ENCODE peak calls at places on chromosomes 5 and 9, in ten cellular contexts. R, L, N, G, B, S, C, Y, F and W are unnamed samples.

GRCh38 chr5:17189381-17190036 is 27.9 kb upstream of the BASP1 start:
- DNase-seq in N (peak), B (peak), G (peak), R (peak), Y (no peak), F (peak), C (peak), L (peak), S (no peak), W (peak)

GRCh38 chr5:71830626-71831539 is 111.8 kb downstream of the CARTPT start:
- DNase-seq in S (peak), F (peak), G (peak), N (peak), Y (peak), B (no peak), L (no peak), C (peak), R (no peak), W (peak)

GRCh38 chr9:93635186-93636107 is 59.1 kb downstream of the PHF2 start:
- DNase-seq in R (no peak), B (no peak), N (no peak), S (no peak), F (no peak), C (no peak), L (no peak), G (no peak), Y (no peak), W (peak)

GRCh38 chr5:104096451-104096850 is 533.9 kb upstream of the NUDT12 start:
- DNase-seq in C (no peak), F (no peak), N (no peak), S (no peak), Y (no peak), L (no peak), B (no peak), G (no peak), R (peak), W (no peak)

GRCh38 chr9:124660341-124660801 is 110.7 kb downstream of the NR6A1 start:
- DNase-seq in G (peak), S (no peak), C (no peak), B (peak), L (peak), F (peak), N (peak), R (peak), Y (peak), W (no peak)

GRCh38 chr9:105835721-105836120 is 141.4 kb downstream of the TMEM38B start:
- DNase-seq in B (no peak), N (no peak), R (peak), S (no peak), L (no peak), Y (no peak), F (no peak), G (no peak), C (no peak), W (no peak)

GRCh38 chr9:108953983-108954574 is 19.9 kb downstream of the ABITRAM start:
- DNase-seq in R (peak), N (peak), F (peak), G (peak), L (no peak), S (peak), B (peak), C (no peak), Y (peak), W (no peak)

GRCh38 chr5:156366536-156366935 is 39.6 kb downstream of the SGCD start:
- DNase-seq in R (no peak), L (no peak), F (no peak), Y (no peak), S (no peak), C (no peak), B (no peak), G (no peak), N (peak), W (no peak)

GRCh38 chr5:5344051-5344571 is 78.4 kb upstream of the ICE1 start:
- DNase-seq in C (no peak), G (no peak), L (no peak), S (no peak), N (no peak), R (no peak), B (no peak), F (no peak), Y (no peak), W (no peak)

GRCh38 chr9:129333961-129334743 is 156.1 kb upstream of the IER5L start:
- DNase-seq in R (peak), Y (peak), N (peak), L (peak), F (peak), C (peak), B (peak), S (peak), G (peak), W (peak)

GRCh38 chr5:157248771-157249475 is 17.0 kb upstream of the CYFIP2 start:
- DNase-seq in G (no peak), R (no peak), N (no peak), B (no peak), Y (no peak), L (no peak), S (no peak), F (no peak), C (no peak), W (no peak)

GRCh38 chr9:102974530-102974929 is 20.6 kb upstream of the CYLC2 start:
- DNase-seq in C (no peak), S (no peak), F (peak), Y (no peak), L (no peak), N (no peak), G (peak), R (no peak), B (no peak), W (no peak)

DNA sequence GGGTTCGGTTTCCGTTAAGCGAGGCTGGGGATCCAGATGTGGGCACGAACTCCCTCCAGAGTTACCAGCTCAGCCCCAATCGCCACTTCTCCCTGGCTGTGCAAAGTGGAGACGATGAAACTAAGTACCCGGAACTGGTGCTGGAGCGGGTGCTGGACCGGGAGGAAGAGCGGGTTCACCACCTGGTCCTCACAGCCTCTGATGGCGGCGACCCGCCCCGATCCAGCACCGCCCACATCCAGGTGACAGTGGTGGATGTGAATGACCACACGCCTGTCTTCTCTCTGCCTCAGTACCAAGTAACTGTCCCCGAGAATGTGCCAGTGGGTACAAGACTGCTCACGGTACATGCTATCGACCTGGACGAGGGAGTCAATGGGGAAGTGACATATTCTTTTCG is 803 bp downstream of the PCDHGA7 start:
- DNase-seq in L (no peak), G (no peak), R (no peak), Y (no peak), B (no peak), F (no peak), C (no peak), N (no peak), S (no peak), W (no peak)
- H3K4me3 ChIP-seq in L (no peak), G (no peak), R (no peak), Y (peak), B (no peak), F (peak), C (peak), N (peak), S (peak), W (no peak)

GRCh38 chr9:127829205-127829935 is 25.1 kb downstream of the ENG start:
- DNase-seq in F (no peak), G (no peak), L (no peak), B (no peak), S (no peak), R (no peak), Y (no peak), N (no peak), C (no peak), W (no peak)

GRCh38 chr9:127825319-127826051 is 22.8 kb downstream of the FPGS start:
- DNase-seq in S (no peak), R (peak), G (no peak), N (no peak), B (peak), L (no peak), F (peak), C (no peak), Y (no peak), W (no peak)

GRCh38 chr9:127826253-127826913 is 23.7 kb downstream of the FPGS start:
- DNase-seq in G (no peak), Y (no peak), F (no peak), R (no peak), S (no peak), L (no peak), N (no peak), B (no peak), C (no peak), W (peak)

GRCh38 chr9:127832248-127832647 is 22.2 kb downstream of the ENG start:
- DNase-seq in F (no peak), G (no peak), Y (no peak), B (no peak), C (no peak), S (no peak), R (peak), N (no peak), L (no peak), W (no peak)

GRCh38 chr9:127828262-127829031 is 25.8 kb downstream of the FPGS start:
- DNase-seq in Y (peak), R (peak), F (peak), C (peak), B (peak), S (no peak), L (peak), G (peak), N (peak), W (peak)
- H3K4me3 ChIP-seq in Y (no peak), R (no peak), F (peak), C (peak), B (peak), S (no peak), L (peak), G (peak), N (no peak), W (peak)

GRCh38 chr5:1886634-1887399 is 4.1 kb upstream of the IRX4 start:
- DNase-seq in G (no peak), C (no peak), F (no peak), Y (no peak), S (no peak), N (no peak), R (peak), L (no peak), B (no peak), W (no peak)

GRCh38 chr5:1889321-1890065 is 6.8 kb upstream of the IRX4 start:
- DNase-seq in F (no peak), S (no peak), B (no peak), N (no peak), R (no peak), L (no peak), Y (no peak), G (no peak), C (no peak), W (no peak)

GRCh38 chr5:1885777-1886633 is 3.3 kb upstream of the IRX4 start:
- DNase-seq in L (no peak), F (no peak), N (no peak), R (peak), Y (no peak), B (no peak), G (no peak), C (no peak), S (no peak), W (no peak)

GRCh38 chr5:1888541-1889251 is 6.0 kb upstream of the IRX4 start:
- DNase-seq in L (no peak), F (no peak), B (no peak), C (no peak), N (no peak), R (no peak), S (no peak), Y (no peak), G (no peak), W (no peak)

GRCh38 chr5:1887400-1888360 is 5.0 kb upstream of the IRX4 start:
- DNase-seq in L (no peak), C (no peak), R (peak), B (no peak), Y (no peak), S (no peak), G (no peak), F (no peak), N (no peak), W (no peak)
- H3K4me3 ChIP-seq in L (no peak), C (peak), R (no peak), B (no peak), Y (no peak), S (no peak), G (no peak), F (peak), N (no peak), W (no peak)

DNA sequence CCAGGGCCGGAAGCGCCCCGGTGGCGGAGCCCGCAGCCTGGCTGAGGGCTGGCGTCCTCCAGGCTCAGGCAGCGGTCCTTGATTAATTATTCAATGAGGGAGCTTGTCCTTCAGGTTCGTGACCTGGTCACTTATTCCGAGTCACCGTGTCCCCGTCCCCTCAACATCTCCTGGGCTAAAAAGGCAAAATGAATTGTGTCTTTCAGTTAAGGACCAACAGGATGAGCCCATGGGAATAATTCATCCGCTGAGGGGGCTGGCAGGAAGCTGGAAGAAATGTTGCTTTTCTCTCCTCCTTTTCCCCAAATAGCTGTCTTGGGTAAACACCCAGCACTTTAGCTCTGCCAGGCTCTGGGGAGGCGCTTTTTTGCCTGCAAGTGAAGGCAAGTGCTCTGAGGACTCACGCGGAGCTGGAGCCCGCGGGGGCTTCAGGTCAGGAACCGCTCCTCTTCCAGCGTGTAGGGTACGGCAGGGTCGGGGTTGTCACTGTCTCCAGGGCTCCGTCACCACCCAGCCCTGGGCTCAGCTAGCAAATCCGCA is 13.1 kb downstream of the KCNT1 start:
- DNase-seq in L (no peak), C (no peak), R (no peak), Y (no peak), N (no peak), G (no peak), F (no peak), B (no peak), S (no peak), W (no peak)
- H3K4me3 ChIP-seq in L (no peak), C (no peak), R (no peak), Y (no peak), N (no peak), G (no peak), F (no peak), B (no peak), S (no peak), W (no peak)

GRCh38 chr5:35811108-35811741 is 45.5 kb upstream of the IL7R start:
- DNase-seq in B (no peak), R (no peak), G (no peak), N (no peak), S (no peak), C (no peak), L (no peak), F (no peak), Y (no peak), W (no peak)

GRCh38 chr5:35815089-35815936 is 41.4 kb upstream of the IL7R start:
- DNase-seq in C (no peak), F (peak), B (peak), L (peak), G (peak), N (peak), Y (no peak), S (no peak), R (peak), W (no peak)

GRCh38 chr5:35813456-35813855 is 43.2 kb upstream of the IL7R start:
- DNase-seq in F (no peak), N (no peak), L (no peak), R (no peak), C (no peak), S (no peak), B (no peak), G (no peak), Y (no peak), W (no peak)

GRCh38 chr5:35810561-35810960 is 46.1 kb upstream of the IL7R start:
- DNase-seq in S (no peak), Y (no peak), F (no peak), N (no peak), C (no peak), R (no peak), L (no peak), B (no peak), G (no peak), W (no peak)
- H3K4me3 ChIP-seq in S (no peak), Y (no peak), F (no peak), N (no peak), C (no peak), R (no peak), L (no peak), B (no peak), G (no peak), W (no peak)

DNA sequence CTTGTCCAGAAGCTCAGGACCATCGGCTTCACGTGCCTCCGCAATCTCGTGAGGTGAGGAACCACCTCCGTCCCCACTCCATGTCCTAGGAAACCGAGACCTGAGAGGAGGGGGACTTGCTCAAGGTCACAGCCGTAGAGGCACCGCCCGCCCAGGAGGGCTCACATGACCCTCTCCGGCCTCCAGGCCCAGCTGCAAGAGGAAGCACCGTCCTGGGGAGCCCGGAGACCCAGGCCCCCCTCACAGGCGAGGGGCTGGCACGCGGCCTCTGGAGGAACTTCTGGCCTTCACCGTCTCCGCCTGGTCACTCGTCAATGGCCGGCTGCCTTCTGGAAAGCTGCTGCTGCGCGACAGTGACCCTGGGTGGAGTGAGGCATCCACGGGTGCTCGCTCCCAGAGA is 24.2 kb downstream of the FAM78A start:
- DNase-seq in B (no peak), G (no peak), S (no peak), Y (no peak), L (no peak), N (no peak), C (no peak), R (no peak), F (no peak), W (no peak)
- H3K4me3 ChIP-seq in B (no peak), G (no peak), S (no peak), Y (no peak), L (no peak), N (no peak), C (peak), R (no peak), F (no peak), W (no peak)

GRCh38 chr5:135887447-135887864 is 8.2 kb downstream of the IL9 start:
- DNase-seq in F (peak), Y (peak), C (peak), L (peak), S (peak), B (peak), N (peak), G (peak), R (peak), W (peak)
- H3K4me3 ChIP-seq in F (no peak), Y (no peak), C (no peak), L (no peak), S (no peak), B (peak), N (no peak), G (no peak), R (no peak), W (no peak)

DNA sequence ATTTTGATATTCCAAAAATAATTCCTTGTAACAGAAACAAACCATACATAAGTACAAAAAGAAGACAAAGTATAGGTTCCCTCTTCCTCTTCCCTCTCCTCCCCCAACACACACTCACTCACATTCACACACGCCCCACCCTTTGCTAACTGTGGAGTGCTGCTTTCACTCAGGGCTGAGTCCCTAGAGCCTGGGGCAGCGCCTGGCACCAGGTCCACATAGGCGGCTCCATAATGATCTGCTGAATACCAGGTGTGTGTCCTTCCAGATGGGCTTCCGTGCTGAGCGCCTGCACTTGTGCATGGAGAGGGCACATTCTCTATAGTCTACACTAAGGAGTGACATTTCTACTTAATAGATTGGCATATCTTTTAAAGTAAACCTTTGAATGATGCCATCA is 3.7 kb downstream of the SEMA4D start:
- DNase-seq in R (no peak), L (no peak), S (no peak), N (no peak), Y (no peak), G (no peak), F (no peak), C (no peak), B (no peak), W (no peak)
- H3K4me3 ChIP-seq in R (no peak), L (no peak), S (no peak), N (no peak), Y (no peak), G (no peak), F (no peak), C (no peak), B (no peak), W (no peak)

DNA sequence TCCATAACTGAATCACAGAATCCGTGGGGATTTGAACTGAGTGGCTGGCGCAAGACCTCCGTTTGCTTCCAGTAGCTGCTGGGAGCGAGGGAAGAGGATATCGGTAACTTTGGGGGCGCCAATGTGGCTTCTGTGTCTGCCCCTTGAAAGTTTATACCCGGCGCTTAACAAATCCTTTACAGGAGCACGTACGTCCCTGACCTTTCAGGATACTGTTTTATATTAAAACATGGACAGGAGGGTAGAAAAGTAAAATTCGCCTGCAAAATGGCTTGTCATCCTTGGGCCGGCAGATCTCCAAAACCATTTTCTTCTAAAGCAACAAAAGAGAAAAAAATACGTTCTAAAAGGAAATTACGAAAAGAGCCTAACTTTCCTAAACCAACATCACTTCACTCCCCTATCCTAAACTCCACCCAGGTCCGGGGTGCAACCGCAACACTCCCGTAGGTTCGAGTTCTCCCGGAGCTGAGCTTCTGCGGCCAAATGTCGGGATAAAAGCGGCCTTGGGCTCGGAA is 656 bp upstream of the DMRT3 start:
- DNase-seq in B (no peak), G (no peak), S (no peak), Y (no peak), C (no peak), R (no peak), N (no peak), F (no peak), L (no peak), W (no peak)
- H3K4me3 ChIP-seq in B (no peak), G (no peak), S (no peak), Y (no peak), C (peak), R (no peak), N (no peak), F (peak), L (no peak), W (no peak)